ENCODE peak calls at places on chromosomes 7 and 10, in seven cellular contexts. S, U, W, J, M, N and Q are unnamed samples.

GRCh38 chr7:45580053-45580872 is 6.1 kb downstream of the ADCY1 start:
- DNase-seq in N (no peak), M (no peak), J (no peak), S (no peak), W (no peak), U (no peak), Q (no peak)

GRCh38 chr7:31047747-31048146 is 4.4 kb upstream of the ADCYAP1R1 start:
- DNase-seq in N (no peak), J (no peak), S (no peak), U (no peak), W (no peak), M (no peak), Q (no peak)

GRCh38 chr7:5284304-5285281 is 1.9 kb downstream of the SLC29A4 start:
- DNase-seq in W (no peak), U (no peak), M (no peak), S (peak; percentile 89), J (peak; percentile 12), N (peak; percentile 52), Q (no peak)

GRCh38 chr10:98420786-98421185 is 5.8 kb upstream of the PYROXD2 start:
- DNase-seq in U (no peak), M (no peak), J (no peak), W (no peak), N (no peak), S (no peak), Q (no peak)

GRCh38 chr7:117640465-117640864 is 160.6 kb downstream of the CFTR start:
- DNase-seq in M (no peak), J (no peak), N (no peak), U (no peak), W (no peak), S (no peak), Q (no peak)

GRCh38 chr10:84204122-84204521 is 9.8 kb downstream of the CDHR1 start:
- DNase-seq in M (no peak), J (no peak), U (no peak), N (no peak), W (no peak), S (no peak), Q (no peak)

GRCh38 chr7:106369816-106370215 is 85.0 kb upstream of the NAMPT start:
- DNase-seq in J (no peak), M (no peak), S (no peak), W (no peak), U (no peak), N (no peak), Q (no peak)

GRCh38 chr7:66145404-66145843 is 30.8 kb downstream of the CRCP start:
- DNase-seq in J (no peak), S (no peak), N (no peak), W (no peak), U (no peak), M (no peak), Q (no peak)

GRCh38 chr10:16565604-16566003 is 43.9 kb upstream of the C1QL3 start:
- DNase-seq in M (no peak), W (no peak), N (no peak), U (peak; percentile 17), S (no peak), J (no peak), Q (no peak)

GRCh38 chr10:33331020-33331557 is 3.4 kb downstream of the NRP1 start:
- DNase-seq in J (no peak), U (peak; percentile 73), S (no peak), N (no peak), M (no peak), W (peak; percentile 28), Q (no peak)

GRCh38 chr7:44048031-44048795 is 3.7 kb downstream of the DBNL start:
- DNase-seq in U (no peak), N (peak; percentile 28), J (no peak), S (no peak), M (no peak), W (no peak), Q (no peak)

GRCh38 chr7:155710530-155710929 is 66.1 kb downstream of the RBM33 start:
- DNase-seq in N (no peak), U (no peak), W (no peak), J (peak; percentile 4), M (no peak), S (no peak), Q (no peak)

GRCh38 chr7:25171071-25171470 is 46.0 kb upstream of the CYCS start:
- DNase-seq in U (no peak), W (no peak), M (no peak), N (no peak), S (no peak), J (no peak), Q (no peak)

GRCh38 chr7:44290250-44290616 is 35.2 kb downstream of the CAMK2B start:
- DNase-seq in U (no peak), M (no peak), W (no peak), N (no peak), S (no peak), J (no peak), Q (no peak)

GRCh38 chr10:92407305-92408016 is 116.5 kb downstream of the MARCHF5 start:
- DNase-seq in N (peak; percentile 49), S (no peak), U (no peak), J (no peak), W (no peak), M (no peak), Q (no peak)

GRCh38 chr7:66047426-66047825 is 28.2 kb upstream of the ASL start:
- DNase-seq in U (no peak), W (peak; percentile 97), J (no peak), M (no peak), S (peak; percentile 6), N (peak; percentile 76), Q (no peak)

GRCh38 chr10:63114031-63114814 is 18.9 kb upstream of the NRBF2 start:
- DNase-seq in N (peak; percentile 46), W (peak; percentile 87), M (no peak), J (no peak), U (no peak), S (peak; percentile 61), Q (no peak)

GRCh38 chr7:17374654-17375053 is 76.2 kb downstream of the AHR start:
- DNase-seq in W (no peak), N (no peak), J (no peak), M (no peak), S (no peak), U (no peak), Q (no peak)

GRCh38 chr10:36759111-36759805 is 366.1 kb upstream of the ANKRD30A start:
- DNase-seq in S (no peak), M (no peak), U (no peak), W (peak; percentile 83), N (no peak), J (no peak), Q (no peak)

DNA sequence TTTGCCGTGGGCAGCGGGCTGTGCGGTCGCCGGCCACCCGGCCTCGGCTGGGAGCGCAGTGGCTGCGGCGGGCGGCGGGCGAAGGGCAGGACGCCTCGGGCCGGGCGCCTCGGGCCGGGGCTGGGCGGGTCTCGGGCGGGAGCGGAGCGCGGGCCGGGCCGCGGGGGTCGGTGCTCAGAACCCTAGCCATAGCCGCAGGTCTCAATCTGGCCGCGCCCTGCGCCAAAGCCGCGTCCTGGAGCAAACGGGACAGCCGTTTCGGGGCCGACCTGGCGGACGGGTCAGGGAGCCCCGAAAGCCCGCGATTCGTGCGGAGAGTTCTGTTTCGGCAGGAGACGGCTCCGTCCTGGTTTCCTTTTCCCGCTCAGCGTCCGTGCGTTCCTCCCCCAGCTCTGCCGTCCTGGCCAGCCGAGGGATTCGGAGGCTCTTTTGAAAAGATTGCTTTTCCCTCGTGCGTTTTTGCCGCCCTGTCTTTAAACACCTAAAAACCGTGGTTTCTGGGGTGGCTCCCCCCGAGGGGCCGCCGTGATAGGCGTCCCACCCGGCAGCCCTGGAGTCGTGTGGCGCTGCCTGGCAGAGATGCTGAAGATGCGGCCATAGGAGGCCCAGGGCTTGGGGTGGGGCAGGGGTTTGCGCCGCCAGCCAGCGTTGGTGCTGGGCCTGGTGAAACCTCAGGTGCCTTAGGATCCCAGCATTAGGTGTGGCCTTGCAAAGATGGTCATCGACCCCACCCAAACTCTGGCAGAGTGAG is 727 bp downstream of the RET start:
- DNase-seq in N (no peak), J (no peak), W (no peak), M (no peak), S (no peak), U (no peak), Q (no peak)
- H2AFZ ChIP-seq in N (no peak overlapping the region), J (no peak overlapping the region), W (no peak overlapping the region), M (peak overlapping the region; percentile 61), S (no peak overlapping the region), U (peak overlapping the region; percentile 52), Q (no peak overlapping the region)

GRCh38 chr10:11208243-11208642 is 190.6 kb downstream of the CELF2 start:
- DNase-seq in J (peak; percentile 44), S (no peak), U (no peak), W (no peak), M (no peak), N (no peak), Q (no peak)

GRCh38 chr10:11208908-11209809 is 191.5 kb downstream of the CELF2 start:
- DNase-seq in U (peak; percentile 6), N (no peak), M (no peak), W (no peak), J (peak; percentile 58), S (no peak), Q (peak; percentile 58)

GRCh38 chr10:11209810-11210141 is 192.1 kb downstream of the CELF2 start:
- DNase-seq in M (no peak), S (no peak), U (peak; percentile 85), W (no peak), N (no peak), J (peak; percentile 46), Q (peak; percentile 56)

GRCh38 chr10:11205026-11205772 is 187.5 kb downstream of the CELF2 start:
- DNase-seq in U (peak; percentile 33), W (peak; percentile 24), M (no peak), N (no peak), S (no peak), J (no peak), Q (no peak)

DNA sequence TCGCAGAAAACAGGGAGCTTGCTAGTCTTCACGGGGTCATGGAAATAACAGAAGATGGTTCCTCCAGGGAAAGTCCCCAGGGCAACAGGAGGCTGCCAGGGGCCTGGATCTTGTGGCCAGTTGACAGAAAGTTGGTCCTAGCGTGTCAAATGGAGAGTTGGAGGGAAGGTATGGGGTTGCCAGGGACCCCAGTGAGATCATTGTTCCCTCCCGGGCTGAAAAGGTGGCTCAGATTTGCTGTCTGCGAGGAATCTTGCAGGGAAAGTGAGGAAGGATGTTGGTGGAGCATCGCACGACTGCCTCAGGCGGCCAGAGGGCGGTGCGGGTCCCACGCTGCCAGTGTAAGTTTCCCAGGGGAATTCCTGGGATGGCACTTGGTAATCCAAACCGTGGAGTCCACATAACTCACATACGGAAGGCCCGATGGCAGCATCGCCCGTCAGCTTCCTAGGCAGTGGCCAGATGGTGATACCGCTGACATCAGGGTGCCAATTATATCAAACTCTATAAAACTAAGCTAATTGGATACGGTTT is 189.7 kb downstream of the CELF2 start:
- DNase-seq in W (no peak), U (no peak), N (no peak), J (no peak), S (no peak), M (no peak), Q (no peak)
- H3K4me2 ChIP-seq in W (no peak overlapping the region), U (no peak overlapping the region), N (no peak overlapping the region), J (peak overlapping the region; percentile 51), S (no peak overlapping the region), M (no peak overlapping the region), Q (no peak overlapping the region)

GRCh38 chr7:130879191-130879590 is 145.2 kb upstream of the KLF14 start:
- DNase-seq in M (no peak), J (no peak), S (no peak), W (no peak), N (no peak), U (no peak), Q (no peak)
- H3K27ac ChIP-seq in M (no peak overlapping the region), J (no peak overlapping the region), S (no peak overlapping the region), W (peak overlapping the region; percentile 15), N (peak overlapping the region; percentile 25), U (peak overlapping the region; percentile 12), Q (no peak overlapping the region)

GRCh38 chr7:73528204-73528603 is 6.1 kb upstream of the BAZ1B start:
- DNase-seq in U (peak; percentile 10), M (no peak), S (no peak), J (no peak), W (peak; percentile 9), N (no peak), Q (no peak)
- H2AFZ ChIP-seq in U (peak overlapping the region; percentile 40), M (no peak overlapping the region), S (no peak overlapping the region), J (no peak overlapping the region), W (no peak overlapping the region), N (no peak overlapping the region), Q (no peak overlapping the region)